ENCODE peak calls at places on chromosomes 4 and X, in five cellular contexts. One of them, this sample, is unnamed.

GRCh38 chrX:96474357-96475125 is 210.1 kb upstream of the DIAPH2 start:
- DNase-seq in suprapubic skin: no peak
- DNase-seq in DND-41: no peak
- DNase-seq in heart left ventricle: no peak
- DNase-seq in HCT116: no peak
- DNase-seq in this sample: no peak

GRCh38 chr4:162347492-162348213 is 183.9 kb upstream of the FSTL5 start:
- DNase-seq in DND-41: no peak
- DNase-seq in HCT116: no peak
- DNase-seq in suprapubic skin: no peak
- DNase-seq in heart left ventricle: no peak
- DNase-seq in this sample: no peak

GRCh38 chrX:68534696-68535095 is 35.8 kb downstream of the YIPF6 start:
- DNase-seq in suprapubic skin: no peak
- DNase-seq in heart left ventricle: no peak
- DNase-seq in HCT116: no peak
- DNase-seq in DND-41: no peak
- DNase-seq in this sample: no peak

GRCh38 chrX:40164751-40165150 is 67.0 kb upstream of the BCOR start:
- DNase-seq in HCT116: no peak
- DNase-seq in heart left ventricle: no peak
- DNase-seq in DND-41: no peak
- DNase-seq in suprapubic skin: no peak
- DNase-seq in this sample: no peak

GRCh38 chrX:28665778-28666177 is 78.5 kb downstream of the IL1RAPL1 start:
- DNase-seq in heart left ventricle: no peak
- DNase-seq in suprapubic skin: no peak
- DNase-seq in DND-41: no peak
- DNase-seq in HCT116: no peak
- DNase-seq in this sample: no peak

GRCh38 chr4:107292979-107293378 is 256.9 kb upstream of the DKK2 start:
- DNase-seq in HCT116: no peak
- DNase-seq in suprapubic skin: no peak
- DNase-seq in DND-41: no peak
- DNase-seq in heart left ventricle: no peak
- DNase-seq in this sample: no peak

GRCh38 chr4:83082777-83083176 is 31.8 kb downstream of the PLAC8 start:
- DNase-seq in HCT116: no peak
- DNase-seq in suprapubic skin: no peak
- DNase-seq in DND-41: no peak
- DNase-seq in heart left ventricle: no peak
- DNase-seq in this sample: no peak

GRCh38 chr4:1504786-1505500 is 98.7 kb upstream of the NKX1-1 start:
- DNase-seq in HCT116: no peak
- DNase-seq in heart left ventricle: no peak
- DNase-seq in suprapubic skin: no peak
- DNase-seq in DND-41: no peak
- DNase-seq in this sample: peak

GRCh38 chrX:120023259-120023658 is 54.2 kb downstream of the RHOXF2B start:
- DNase-seq in suprapubic skin: no peak
- DNase-seq in DND-41: no peak
- DNase-seq in heart left ventricle: no peak
- DNase-seq in HCT116: no peak
- DNase-seq in this sample: no peak

GRCh38 chr4:81118086-81118485 is 87.6 kb downstream of the BMP3 start:
- DNase-seq in DND-41: no peak
- DNase-seq in heart left ventricle: no peak
- DNase-seq in suprapubic skin: no peak
- DNase-seq in HCT116: no peak
- DNase-seq in this sample: no peak

GRCh38 chr4:8472689-8473197 is 32.2 kb downstream of the TRMT44 start:
- DNase-seq in heart left ventricle: no peak
- DNase-seq in suprapubic skin: no peak
- DNase-seq in HCT116: no peak
- DNase-seq in DND-41: no peak
- DNase-seq in this sample: no peak

GRCh38 chr4:167826281-167826680 is 266.1 kb upstream of the ANXA10 start:
- DNase-seq in DND-41: no peak
- DNase-seq in suprapubic skin: no peak
- DNase-seq in heart left ventricle: no peak
- DNase-seq in HCT116: no peak
- DNase-seq in this sample: no peak

GRCh38 chrX:23822397-23822796 is 39.4 kb downstream of the SAT1 start:
- DNase-seq in DND-41: no peak
- DNase-seq in heart left ventricle: no peak
- DNase-seq in HCT116: no peak
- DNase-seq in suprapubic skin: no peak
- DNase-seq in this sample: no peak

GRCh38 chr4:123536225-123536624 is 139.6 kb downstream of the SPRY1 start:
- DNase-seq in HCT116: no peak
- DNase-seq in heart left ventricle: no peak
- DNase-seq in suprapubic skin: no peak
- DNase-seq in DND-41: no peak
- DNase-seq in this sample: no peak

GRCh38 chrX:41468647-41469323 is 21.6 kb downstream of the NYX start:
- DNase-seq in suprapubic skin: no peak
- DNase-seq in DND-41: no peak
- DNase-seq in HCT116: no peak
- DNase-seq in heart left ventricle: no peak
- DNase-seq in this sample: no peak

GRCh38 chr4:58732973-58733372 is 1622.8 kb upstream of the IGFBP7 start:
- DNase-seq in HCT116: no peak
- DNase-seq in heart left ventricle: no peak
- DNase-seq in suprapubic skin: no peak
- DNase-seq in DND-41: no peak
- DNase-seq in this sample: no peak

GRCh38 chr4:41476310-41476709 is 61.6 kb upstream of the LIMCH1 start:
- DNase-seq in DND-41: no peak
- DNase-seq in suprapubic skin: no peak
- DNase-seq in heart left ventricle: no peak
- DNase-seq in HCT116: no peak
- DNase-seq in this sample: no peak

GRCh38 chr4:155809835-155810234 is 51.0 kb downstream of the GUCY1B1 start:
- DNase-seq in heart left ventricle: no peak
- DNase-seq in suprapubic skin: no peak
- DNase-seq in DND-41: peak
- DNase-seq in HCT116: peak
- DNase-seq in this sample: no peak

GRCh38 chrX:43969504-43970501 is 3.4 kb downstream of the NDP start:
- DNase-seq in DND-41: no peak
- DNase-seq in heart left ventricle: no peak
- DNase-seq in HCT116: no peak
- DNase-seq in suprapubic skin: no peak
- DNase-seq in this sample: peak

GRCh38 chrX:1599791-1600405 is 8.5 kb downstream of the AKAP17A start:
- DNase-seq in heart left ventricle: no peak
- DNase-seq in DND-41: no peak
- DNase-seq in suprapubic skin: peak
- DNase-seq in HCT116: no peak
- DNase-seq in this sample: no peak

GRCh38 chr4:26812049-26812729 is 48.5 kb upstream of the STIM2 start:
- DNase-seq in heart left ventricle: no peak
- DNase-seq in HCT116: no peak
- DNase-seq in suprapubic skin: no peak
- DNase-seq in DND-41: no peak
- DNase-seq in this sample: no peak

GRCh38 chrX:1169198-1169597 is 43.3 kb downstream of the CRLF2 start:
- DNase-seq in HCT116: no peak
- DNase-seq in heart left ventricle: no peak
- DNase-seq in DND-41: no peak
- DNase-seq in suprapubic skin: no peak
- DNase-seq in this sample: no peak

GRCh38 chr4:89558147-89558546 is 250.5 kb upstream of the GPRIN3 start:
- DNase-seq in suprapubic skin: no peak
- DNase-seq in HCT116: peak
- DNase-seq in DND-41: no peak
- DNase-seq in heart left ventricle: no peak
- DNase-seq in this sample: no peak

DNA sequence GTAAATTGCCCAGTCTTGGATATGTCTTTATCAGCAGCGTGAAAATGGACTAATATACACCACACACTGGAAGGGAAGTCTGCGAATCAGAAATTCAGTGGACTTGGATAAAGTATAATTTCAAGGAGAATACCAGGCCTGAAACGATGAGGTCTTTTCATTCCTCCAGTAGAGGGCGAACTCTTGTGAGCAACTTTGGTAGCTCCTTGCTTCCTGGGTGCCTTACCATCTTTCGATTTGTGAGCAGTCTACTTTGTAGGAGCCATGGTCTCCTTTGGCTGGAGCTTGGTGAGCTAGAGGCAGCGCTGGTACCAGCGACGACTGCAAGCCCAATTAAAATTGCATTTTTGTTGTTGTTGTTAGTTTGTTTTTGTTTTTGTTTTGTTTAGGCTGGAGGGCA is 791.9 kb downstream of the FAT4 start:
- DNase-seq in DND-41: no peak
- DNase-seq in heart left ventricle: no peak
- DNase-seq in HCT116: peak
- DNase-seq in suprapubic skin: no peak
- DNase-seq in this sample: no peak
- TF ChIP-seq CTCF in DND-41: peak
- TF ChIP-seq CTCF in heart left ventricle: no peak
- TF ChIP-seq CTCF in HCT116: no peak
- TF ChIP-seq CTCF in suprapubic skin: no peak
- TF ChIP-seq CTCF in this sample: no peak

DNA sequence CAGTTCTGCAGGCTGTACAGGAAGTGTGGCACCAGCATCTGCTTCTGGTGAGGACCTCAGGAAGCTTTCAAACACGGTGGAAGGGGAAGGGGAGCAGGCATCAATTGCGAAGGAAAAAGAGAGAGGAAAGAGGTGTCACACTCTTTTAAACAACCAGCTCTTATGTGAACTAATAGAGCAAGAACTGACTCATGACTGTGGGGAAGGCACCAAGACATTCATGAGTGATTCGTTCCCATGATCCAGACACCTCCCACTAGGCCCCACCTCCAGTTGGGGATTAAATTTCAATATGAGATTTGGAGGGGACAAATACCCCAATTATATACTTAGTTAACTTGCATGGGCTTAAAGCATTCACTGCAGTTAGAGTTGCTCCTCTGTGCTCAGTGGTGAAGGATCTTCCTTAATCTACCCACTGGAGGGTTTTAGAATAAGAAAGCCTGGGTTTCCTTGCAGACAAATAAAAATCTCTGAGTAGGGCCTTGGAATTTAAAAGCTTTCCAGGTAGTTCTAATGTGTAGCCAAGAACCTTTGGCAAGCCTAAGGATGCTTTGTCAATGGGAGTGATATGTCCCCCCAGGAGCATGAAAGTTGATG is 60.0 kb downstream of the SYNPO2 start:
- DNase-seq in DND-41: no peak
- DNase-seq in heart left ventricle: no peak
- DNase-seq in HCT116: no peak
- DNase-seq in suprapubic skin: no peak
- DNase-seq in this sample: no peak
- H3K27ac ChIP-seq in DND-41: no peak
- H3K27ac ChIP-seq in heart left ventricle: no peak
- H3K27ac ChIP-seq in HCT116: no peak
- H3K27ac ChIP-seq in suprapubic skin: no peak
- H3K27ac ChIP-seq in this sample: no peak

DNA sequence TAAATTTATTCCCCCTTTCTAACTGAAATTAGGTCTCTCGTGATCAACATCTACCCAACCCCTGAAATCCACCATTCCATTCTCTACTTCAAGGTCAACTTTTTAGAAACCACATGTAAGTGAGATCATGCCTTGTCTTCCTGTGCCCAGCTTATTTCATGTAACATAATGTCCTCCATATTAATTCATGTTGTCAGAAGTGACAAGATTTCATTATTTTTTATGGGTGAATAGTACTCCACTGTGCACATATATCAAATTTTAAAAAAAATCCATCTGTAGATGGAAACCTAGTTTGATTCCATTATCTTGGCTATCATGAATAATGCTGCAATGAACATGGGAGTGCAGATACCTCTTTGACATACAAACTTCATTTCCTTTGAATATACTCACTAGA is 1.5 kb downstream of the PPID start:
- DNase-seq in heart left ventricle: no peak
- DNase-seq in suprapubic skin: no peak
- DNase-seq in HCT116: no peak
- DNase-seq in DND-41: no peak
- DNase-seq in this sample: no peak
- H3K4me3 ChIP-seq in heart left ventricle: no peak
- H3K4me3 ChIP-seq in suprapubic skin: no peak
- H3K4me3 ChIP-seq in HCT116: peak
- H3K4me3 ChIP-seq in DND-41: no peak
- H3K4me3 ChIP-seq in this sample: no peak

GRCh38 chr4:151766691-151767090 is 5.9 kb upstream of the GATB start:
- DNase-seq in suprapubic skin: no peak
- DNase-seq in heart left ventricle: no peak
- DNase-seq in HCT116: peak
- DNase-seq in DND-41: no peak
- DNase-seq in this sample: no peak
- TF ChIP-seq CTCF in suprapubic skin: no peak
- TF ChIP-seq CTCF in heart left ventricle: no peak
- TF ChIP-seq CTCF in HCT116: no peak
- TF ChIP-seq CTCF in DND-41: peak
- TF ChIP-seq CTCF in this sample: no peak

DNA sequence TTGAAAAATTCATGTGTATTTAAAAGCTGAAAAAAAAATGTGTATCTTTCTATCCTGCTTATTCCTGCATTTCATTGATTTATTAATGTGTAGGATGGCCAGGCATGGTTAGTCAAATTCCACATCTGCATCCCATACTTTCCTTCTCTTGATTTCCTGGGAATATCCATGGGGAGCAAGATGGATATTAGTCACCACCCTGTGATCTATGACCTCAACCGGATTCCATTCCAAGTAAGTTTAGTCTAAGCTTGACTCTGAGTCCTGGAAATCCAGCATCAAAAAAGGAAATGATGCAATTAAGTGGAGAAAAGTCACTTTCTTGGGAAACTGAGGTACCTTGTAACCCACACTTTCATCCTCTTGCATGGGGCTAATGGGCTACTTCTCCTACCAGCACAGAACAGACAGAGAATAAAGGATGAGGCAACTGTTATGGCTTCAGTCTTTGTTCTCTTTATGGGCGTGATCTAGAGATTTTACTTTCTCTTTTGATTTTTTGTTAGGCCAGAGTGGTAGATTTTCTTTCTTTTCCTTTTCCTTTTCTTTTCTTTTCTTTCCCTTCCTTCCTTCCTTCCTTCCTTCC is 17.1 kb upstream of the BEX4 start:
- DNase-seq in suprapubic skin: no peak
- DNase-seq in heart left ventricle: no peak
- DNase-seq in DND-41: no peak
- DNase-seq in HCT116: no peak
- DNase-seq in this sample: no peak
- H3K27ac ChIP-seq in suprapubic skin: no peak
- H3K27ac ChIP-seq in heart left ventricle: no peak
- H3K27ac ChIP-seq in DND-41: no peak
- H3K27ac ChIP-seq in HCT116: no peak
- H3K27ac ChIP-seq in this sample: no peak